ENCODE peak calls at places on chromosomes 4 and X, in four cellular contexts. One of them, this sample, is unnamed.

GRCh38 chr4:177118596-177118995 is 191.1 kb upstream of the NEIL3 start:
- DNase-seq in GM23338: no peak
- DNase-seq in tibial artery: no peak
- DNase-seq in GM12878: no peak
- DNase-seq in this sample: no peak

GRCh38 chr4:145511913-145512522 is 30.4 kb downstream of the SMAD1 start:
- DNase-seq in GM23338: no peak
- DNase-seq in tibial artery: no peak
- DNase-seq in GM12878: no peak
- DNase-seq in this sample: no peak

GRCh38 chrX:20362268-20363002 is 95.7 kb upstream of the RPS6KA3 start:
- DNase-seq in GM23338: no peak
- DNase-seq in tibial artery: no peak
- DNase-seq in GM12878: no peak
- DNase-seq in this sample: no peak

GRCh38 chr4:100539706-100540105 is 21.9 kb upstream of the EMCN start:
- DNase-seq in GM23338: no peak
- DNase-seq in tibial artery: no peak
- DNase-seq in GM12878: no peak
- DNase-seq in this sample: no peak

GRCh38 chr4:125650557-125650956 is 335.8 kb downstream of the FAT4 start:
- DNase-seq in GM23338: no peak
- DNase-seq in tibial artery: no peak
- DNase-seq in GM12878: no peak
- DNase-seq in this sample: no peak

GRCh38 chr4:108029321-108029720 is 39.6 kb downstream of the HADH start:
- DNase-seq in GM23338: no peak
- DNase-seq in tibial artery: no peak
- DNase-seq in GM12878: no peak
- DNase-seq in this sample: no peak

GRCh38 chr4:181958435-181958834 is 284.8 kb upstream of the TENM3 start:
- DNase-seq in GM23338: no peak
- DNase-seq in tibial artery: no peak
- DNase-seq in GM12878: no peak
- DNase-seq in this sample: no peak

GRCh38 chr4:144594471-144594986 is 51.4 kb upstream of the HHIP start:
- DNase-seq in GM23338: no peak
- DNase-seq in tibial artery: no peak
- DNase-seq in GM12878: no peak
- DNase-seq in this sample: no peak

GRCh38 chrX:35890699-35891098 is 28.8 kb upstream of the CFAP47 start:
- DNase-seq in GM23338: peak; percentile 71
- DNase-seq in tibial artery: peak; percentile 59
- DNase-seq in GM12878: no peak
- DNase-seq in this sample: no peak

GRCh38 chr4:159498371-159499115 is 395.7 kb downstream of the RAPGEF2 start:
- DNase-seq in GM23338: no peak
- DNase-seq in tibial artery: no peak
- DNase-seq in GM12878: no peak
- DNase-seq in this sample: no peak

GRCh38 chrX:134636859-134637258 is 21.4 kb downstream of the PLAC1 start:
- DNase-seq in GM23338: no peak
- DNase-seq in tibial artery: no peak
- DNase-seq in GM12878: no peak
- DNase-seq in this sample: no peak

GRCh38 chr4:7984286-7984925 is 44.7 kb upstream of the AFAP1 start:
- DNase-seq in GM23338: no peak
- DNase-seq in tibial artery: no peak
- DNase-seq in GM12878: no peak
- DNase-seq in this sample: no peak

GRCh38 chr4:168558587-168558986 is 61.7 kb downstream of the PALLD start:
- DNase-seq in GM23338: peak; percentile 62
- DNase-seq in tibial artery: no peak
- DNase-seq in GM12878: no peak
- DNase-seq in this sample: no peak

GRCh38 chrX:44012484-44013096 is 39.4 kb upstream of the NDP start:
- DNase-seq in GM23338: no peak
- DNase-seq in tibial artery: peak; percentile 66
- DNase-seq in GM12878: no peak
- DNase-seq in this sample: peak; percentile 9

GRCh38 chrX:39665830-39666518 is 431.8 kb downstream of the BCOR start:
- DNase-seq in GM23338: no peak
- DNase-seq in tibial artery: no peak
- DNase-seq in GM12878: no peak
- DNase-seq in this sample: no peak

GRCh38 chr4:77959566-77960338 is 97.1 kb downstream of the MRPL1 start:
- DNase-seq in GM23338: peak; percentile 82
- DNase-seq in tibial artery: no peak
- DNase-seq in GM12878: peak; percentile 12
- DNase-seq in this sample: no peak

GRCh38 chr4:15344041-15344440 is 83.8 kb upstream of the C1QTNF7 start:
- DNase-seq in GM23338: no peak
- DNase-seq in tibial artery: no peak
- DNase-seq in GM12878: no peak
- DNase-seq in this sample: no peak

GRCh38 chrX:150582338-150582948 is 14.0 kb downstream of the MTM1 start:
- DNase-seq in GM23338: no peak
- DNase-seq in tibial artery: no peak
- DNase-seq in GM12878: no peak
- DNase-seq in this sample: no peak

GRCh38 chr4:152996101-152996500 is 60.0 kb downstream of the FHDC1 start:
- DNase-seq in GM23338: no peak
- DNase-seq in tibial artery: no peak
- DNase-seq in GM12878: no peak
- DNase-seq in this sample: no peak

GRCh38 chr4:180058731-180059215 is 2184.4 kb upstream of the TENM3 start:
- DNase-seq in GM23338: peak; percentile 89
- DNase-seq in tibial artery: no peak
- DNase-seq in GM12878: no peak
- DNase-seq in this sample: no peak

GRCh38 chr4:130203571-130203970 is 1107.6 kb downstream of the C4orf33 start:
- DNase-seq in GM23338: no peak
- DNase-seq in tibial artery: no peak
- DNase-seq in GM12878: no peak
- DNase-seq in this sample: no peak

GRCh38 chr4:64539234-64539849 is 130.1 kb upstream of the TECRL start:
- DNase-seq in GM23338: peak; percentile 78
- DNase-seq in tibial artery: no peak
- DNase-seq in GM12878: peak; percentile 13
- DNase-seq in this sample: no peak

GRCh38 chrX:12955882-12956703 is 18.8 kb upstream of the TMSB4X start:
- DNase-seq in GM23338: no peak
- DNase-seq in tibial artery: peak; percentile 71
- DNase-seq in GM12878: peak; percentile 77
- DNase-seq in this sample: peak; percentile 82

GRCh38 chr4:153222162-153222789 is 18.0 kb downstream of the TRIM2 start:
- DNase-seq in GM23338: peak; percentile 84
- DNase-seq in tibial artery: peak; percentile 80
- DNase-seq in GM12878: no peak
- DNase-seq in this sample: no peak

GRCh38 chrX:31929366-31929765 is 857.5 kb upstream of the FTHL17 start:
- DNase-seq in GM23338: no peak
- DNase-seq in tibial artery: no peak
- DNase-seq in GM12878: no peak
- DNase-seq in this sample: no peak

GRCh38 chrX:131812847-131813825 is 210.0 kb upstream of the STK26 start:
- DNase-seq in GM23338: no peak
- DNase-seq in tibial artery: peak; percentile 65
- DNase-seq in GM12878: peak; percentile 92
- DNase-seq in this sample: peak; percentile 88

GRCh38 chr4:84578540-84579409 is 4.2 kb upstream of the CDS1 start:
- DNase-seq in GM23338: peak; percentile 79
- DNase-seq in tibial artery: no peak
- DNase-seq in GM12878: no peak
- DNase-seq in this sample: no peak

GRCh38 chr4:5204781-5205180 is 153.5 kb downstream of the STK32B start:
- DNase-seq in GM23338: no peak
- DNase-seq in tibial artery: no peak
- DNase-seq in GM12878: no peak
- DNase-seq in this sample: no peak

GRCh38 chrX:33001107-33001506 is 210.2 kb downstream of the DMD start:
- DNase-seq in GM23338: no peak
- DNase-seq in tibial artery: no peak
- DNase-seq in GM12878: no peak
- DNase-seq in this sample: no peak

GRCh38 chrX:16978193-16978984 is 31.9 kb downstream of the REPS2 start:
- DNase-seq in GM23338: no peak
- DNase-seq in tibial artery: no peak
- DNase-seq in GM12878: no peak
- DNase-seq in this sample: no peak

GRCh38 chrX:54415534-54416350 is 24.5 kb upstream of the TSR2 start:
- DNase-seq in GM23338: peak; percentile 69
- DNase-seq in tibial artery: no peak
- DNase-seq in GM12878: no peak
- DNase-seq in this sample: no peak

GRCh38 chrX:20718592-20718991 is 451.9 kb upstream of the RPS6KA3 start:
- DNase-seq in GM23338: peak; percentile 43
- DNase-seq in tibial artery: no peak
- DNase-seq in GM12878: no peak
- DNase-seq in this sample: no peak

GRCh38 chr4:147482281-147482680 is 1.4 kb downstream of the EDNRA start:
- DNase-seq in GM23338: no peak
- DNase-seq in tibial artery: no peak
- DNase-seq in GM12878: no peak
- DNase-seq in this sample: no peak

GRCh38 chrX:71365876-71366673 is at the start of gene TAF1:
- DNase-seq in GM23338: peak; percentile 91
- DNase-seq in tibial artery: peak; percentile 97
- DNase-seq in GM12878: peak; percentile 95
- DNase-seq in this sample: peak; percentile 97

GRCh38 chr4:19194672-19195071 is 1057.0 kb upstream of the SLIT2 start:
- DNase-seq in GM23338: peak; percentile 84
- DNase-seq in tibial artery: no peak
- DNase-seq in GM12878: no peak
- DNase-seq in this sample: no peak
- H3K4me1 ChIP-seq in GM23338: peaks cover 32% of the 10 kb centered on the region
- H3K4me1 ChIP-seq in tibial artery: no peaks in the 10 kb centered on the region
- H3K4me1 ChIP-seq in GM12878: no peaks in the 10 kb centered on the region
- H3K4me1 ChIP-seq in this sample: no peaks in the 10 kb centered on the region

GRCh38 chr4:71411976-71412375 is 73.2 kb downstream of the SLC4A4 start:
- DNase-seq in GM23338: no peak
- DNase-seq in tibial artery: no peak
- DNase-seq in GM12878: no peak
- DNase-seq in this sample: no peak
- H3K4me3 ChIP-seq in GM23338: no peak overlapping the region
- H3K4me3 ChIP-seq in tibial artery: no peak overlapping the region
- H3K4me3 ChIP-seq in GM12878: no peak overlapping the region
- H3K4me3 ChIP-seq in this sample: no peak overlapping the region

DNA sequence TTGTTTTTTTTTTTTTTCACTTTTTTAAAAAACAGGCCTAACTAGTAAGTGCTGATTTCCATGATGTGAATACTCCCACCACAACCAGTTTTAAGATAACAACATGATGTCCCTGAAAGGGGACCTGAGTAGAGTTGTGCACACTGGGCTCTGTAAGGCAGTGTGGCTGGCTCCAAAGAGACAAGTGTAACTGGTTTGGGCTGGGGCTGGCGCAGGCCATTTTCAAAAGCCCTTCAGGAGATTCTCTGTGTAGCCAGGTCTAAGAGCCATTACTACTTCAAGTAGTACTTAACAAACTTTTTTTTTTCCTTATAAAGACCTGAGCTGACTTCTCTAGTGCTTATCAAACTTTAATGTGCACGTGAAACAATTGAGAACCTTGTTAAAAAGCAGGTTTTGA is 4.3 kb downstream of the QRFPR start:
- DNase-seq in GM23338: no peak
- DNase-seq in tibial artery: no peak
- DNase-seq in GM12878: no peak
- DNase-seq in this sample: no peak
- H3K4me1 ChIP-seq in GM23338: no peaks in the 10 kb centered on the region
- H3K4me1 ChIP-seq in tibial artery: peaks cover 8% of the 10 kb centered on the region
- H3K4me1 ChIP-seq in GM12878: no peaks in the 10 kb centered on the region
- H3K4me1 ChIP-seq in this sample: no peaks in the 10 kb centered on the region

GRCh38 chr4:24888475-24888874 is 24.4 kb downstream of the CCDC149 start:
- DNase-seq in GM23338: no peak
- DNase-seq in tibial artery: no peak
- DNase-seq in GM12878: no peak
- DNase-seq in this sample: no peak
- H3K4me3 ChIP-seq in GM23338: no peak overlapping the region
- H3K4me3 ChIP-seq in tibial artery: no peak overlapping the region
- H3K4me3 ChIP-seq in GM12878: no peak overlapping the region
- H3K4me3 ChIP-seq in this sample: no peak overlapping the region

DNA sequence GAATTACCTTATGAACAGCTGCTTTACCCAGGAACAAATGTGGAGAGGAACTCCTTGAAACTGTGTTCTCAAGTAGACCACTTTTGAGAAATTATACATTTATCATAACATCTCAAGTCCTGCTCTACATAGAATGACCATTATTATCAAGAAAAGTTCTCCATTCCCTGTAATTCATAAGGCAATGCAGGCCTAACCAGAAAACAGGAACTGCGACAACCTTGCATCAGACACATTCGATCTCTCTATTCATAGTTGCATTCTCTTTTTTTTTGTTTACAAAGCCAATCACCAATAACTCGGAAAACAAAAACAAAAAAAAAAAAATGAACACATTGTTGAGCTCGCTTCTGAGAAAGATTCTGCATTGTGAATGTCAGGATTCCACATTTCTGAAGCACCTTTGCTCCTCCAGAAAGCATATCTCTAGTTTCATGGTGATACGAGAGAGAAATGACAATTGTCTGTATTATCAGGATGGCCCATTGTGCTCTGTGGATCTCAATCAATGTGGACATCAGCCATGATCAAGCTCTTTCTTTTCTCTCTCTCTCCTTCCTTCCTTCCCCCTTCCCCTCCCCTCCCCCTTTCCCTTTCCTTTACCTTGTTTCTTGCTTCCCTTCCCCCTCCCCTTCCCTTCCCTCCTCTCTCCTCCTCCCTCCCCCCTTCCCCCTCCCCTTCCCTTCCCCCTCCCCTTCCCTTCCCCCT is 32.4 kb upstream of the CD99 start:
- DNase-seq in GM23338: peak; percentile 24
- DNase-seq in tibial artery: no peak
- DNase-seq in GM12878: no peak
- DNase-seq in this sample: no peak
- H3K4me1 ChIP-seq in GM23338: peaks cover 7% of the 10 kb centered on the region
- H3K4me1 ChIP-seq in tibial artery: no peaks in the 10 kb centered on the region
- H3K4me1 ChIP-seq in GM12878: no peaks in the 10 kb centered on the region
- H3K4me1 ChIP-seq in this sample: no peaks in the 10 kb centered on the region

DNA sequence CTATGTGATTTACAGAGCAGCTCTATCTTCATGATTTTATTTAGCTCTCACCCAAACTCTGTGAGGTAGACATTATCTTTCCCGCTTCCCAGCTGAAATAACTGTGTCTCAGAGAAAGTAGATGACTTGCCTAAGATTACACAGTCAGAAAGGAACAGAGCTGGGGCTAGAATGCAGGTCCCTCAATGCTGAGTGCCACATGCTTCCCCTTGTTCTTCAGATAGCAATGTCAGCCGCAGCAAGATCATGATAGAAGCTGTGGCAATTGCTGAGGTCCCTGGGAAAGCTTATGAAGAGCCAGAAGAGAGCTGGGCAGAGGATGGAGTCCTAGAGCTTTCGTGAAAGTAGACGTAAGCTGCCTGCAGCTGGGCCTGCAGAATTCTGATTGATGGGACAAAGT is 11.1 kb upstream of the GABRE start:
- DNase-seq in GM23338: no peak
- DNase-seq in tibial artery: no peak
- DNase-seq in GM12878: no peak
- DNase-seq in this sample: no peak
- H3K4me3 ChIP-seq in GM23338: no peak overlapping the region
- H3K4me3 ChIP-seq in tibial artery: no peak overlapping the region
- H3K4me3 ChIP-seq in GM12878: no peak overlapping the region
- H3K4me3 ChIP-seq in this sample: no peak overlapping the region

This sample was measured in ascending aorta.